ENCODE peak calls at places on chromosomes 11 and 22, in seven cellular contexts. One of them, this sample, is unnamed.

GRCh38 chr11:15617126-15617525 is 502.4 kb downstream of the INSC start:
- DNase-seq in CD8-positive, alpha-beta memory T cell: no peak
- DNase-seq in brain microvascular endothelial cell: no peak
- DNase-seq in CD4-positive, CD25-positive, alpha-beta regulatory T cell: no peak
- DNase-seq in astrocyte: no peak
- DNase-seq in K562: no peak
- DNase-seq in psoas muscle: no peak
- DNase-seq in this sample: no peak

GRCh38 chr11:86740628-86741488 is 59.5 kb upstream of the PRSS23 start:
- DNase-seq in K562: peak
- DNase-seq in CD4-positive, CD25-positive, alpha-beta regulatory T cell: peak
- DNase-seq in psoas muscle: peak
- DNase-seq in CD8-positive, alpha-beta memory T cell: no peak
- DNase-seq in astrocyte: peak
- DNase-seq in brain microvascular endothelial cell: peak
- DNase-seq in this sample: peak

GRCh38 chr11:34026432-34026831 is 25.1 kb upstream of the CAPRIN1 start:
- DNase-seq in CD4-positive, CD25-positive, alpha-beta regulatory T cell: no peak
- DNase-seq in psoas muscle: no peak
- DNase-seq in CD8-positive, alpha-beta memory T cell: no peak
- DNase-seq in K562: no peak
- DNase-seq in astrocyte: no peak
- DNase-seq in brain microvascular endothelial cell: no peak
- DNase-seq in this sample: no peak

GRCh38 chr11:36016263-36016662 is 72.4 kb downstream of the LDLRAD3 start:
- DNase-seq in psoas muscle: no peak
- DNase-seq in K562: no peak
- DNase-seq in CD8-positive, alpha-beta memory T cell: no peak
- DNase-seq in CD4-positive, CD25-positive, alpha-beta regulatory T cell: no peak
- DNase-seq in astrocyte: no peak
- DNase-seq in brain microvascular endothelial cell: no peak
- DNase-seq in this sample: no peak

GRCh38 chr11:110299006-110299785 is 2.8 kb upstream of the RDX start:
- DNase-seq in K562: no peak
- DNase-seq in astrocyte: no peak
- DNase-seq in CD4-positive, CD25-positive, alpha-beta regulatory T cell: no peak
- DNase-seq in CD8-positive, alpha-beta memory T cell: no peak
- DNase-seq in brain microvascular endothelial cell: no peak
- DNase-seq in psoas muscle: no peak
- DNase-seq in this sample: no peak

GRCh38 chr22:42273855-42274451 is 3.5 kb upstream of the TCF20 start:
- DNase-seq in psoas muscle: no peak
- DNase-seq in CD8-positive, alpha-beta memory T cell: no peak
- DNase-seq in CD4-positive, CD25-positive, alpha-beta regulatory T cell: no peak
- DNase-seq in brain microvascular endothelial cell: no peak
- DNase-seq in K562: no peak
- DNase-seq in astrocyte: no peak
- DNase-seq in this sample: no peak

GRCh38 chr22:25853501-25853900 is 111.5 kb downstream of the MYO18B start:
- DNase-seq in CD8-positive, alpha-beta memory T cell: no peak
- DNase-seq in astrocyte: no peak
- DNase-seq in psoas muscle: no peak
- DNase-seq in K562: peak
- DNase-seq in CD4-positive, CD25-positive, alpha-beta regulatory T cell: no peak
- DNase-seq in brain microvascular endothelial cell: no peak
- DNase-seq in this sample: no peak

GRCh38 chr11:103907136-103907535 is 129.3 kb upstream of the DDI1 start:
- DNase-seq in CD4-positive, CD25-positive, alpha-beta regulatory T cell: no peak
- DNase-seq in CD8-positive, alpha-beta memory T cell: no peak
- DNase-seq in K562: no peak
- DNase-seq in brain microvascular endothelial cell: no peak
- DNase-seq in astrocyte: no peak
- DNase-seq in psoas muscle: no peak
- DNase-seq in this sample: no peak

GRCh38 chr11:117039897-117040296 is 58.3 kb downstream of the SIK3 start:
- DNase-seq in brain microvascular endothelial cell: no peak
- DNase-seq in astrocyte: peak
- DNase-seq in psoas muscle: no peak
- DNase-seq in CD8-positive, alpha-beta memory T cell: no peak
- DNase-seq in CD4-positive, CD25-positive, alpha-beta regulatory T cell: no peak
- DNase-seq in K562: no peak
- DNase-seq in this sample: no peak

GRCh38 chr11:131957891-131958290 is 587.5 kb downstream of the NTM start:
- DNase-seq in CD4-positive, CD25-positive, alpha-beta regulatory T cell: no peak
- DNase-seq in psoas muscle: no peak
- DNase-seq in CD8-positive, alpha-beta memory T cell: no peak
- DNase-seq in K562: no peak
- DNase-seq in astrocyte: no peak
- DNase-seq in brain microvascular endothelial cell: no peak
- DNase-seq in this sample: no peak

GRCh38 chr22:36385491-36386350 is 2.0 kb downstream of the MYH9 start:
- DNase-seq in CD4-positive, CD25-positive, alpha-beta regulatory T cell: no peak
- DNase-seq in astrocyte: no peak
- DNase-seq in psoas muscle: peak
- DNase-seq in brain microvascular endothelial cell: no peak
- DNase-seq in K562: no peak
- DNase-seq in CD8-positive, alpha-beta memory T cell: peak
- DNase-seq in this sample: peak

GRCh38 chr11:58629857-58630256 is 7.4 kb downstream of the CNTF start:
- DNase-seq in astrocyte: peak
- DNase-seq in CD8-positive, alpha-beta memory T cell: no peak
- DNase-seq in K562: peak
- DNase-seq in brain microvascular endothelial cell: peak
- DNase-seq in CD4-positive, CD25-positive, alpha-beta regulatory T cell: peak
- DNase-seq in psoas muscle: no peak
- DNase-seq in this sample: peak

GRCh38 chr11:75032550-75032935 is 43.8 kb downstream of the NEU3 start:
- DNase-seq in CD4-positive, CD25-positive, alpha-beta regulatory T cell: no peak
- DNase-seq in psoas muscle: no peak
- DNase-seq in K562: no peak
- DNase-seq in brain microvascular endothelial cell: no peak
- DNase-seq in astrocyte: no peak
- DNase-seq in CD8-positive, alpha-beta memory T cell: no peak
- DNase-seq in this sample: no peak

GRCh38 chr22:38452373-38453064 is 2.5 kb downstream of the KCNJ4 start:
- DNase-seq in psoas muscle: no peak
- DNase-seq in brain microvascular endothelial cell: no peak
- DNase-seq in CD4-positive, CD25-positive, alpha-beta regulatory T cell: no peak
- DNase-seq in CD8-positive, alpha-beta memory T cell: no peak
- DNase-seq in astrocyte: peak
- DNase-seq in K562: no peak
- DNase-seq in this sample: no peak

GRCh38 chr11:33857924-33858323 is 34.0 kb downstream of the LMO2 start:
- DNase-seq in K562: peak
- DNase-seq in CD8-positive, alpha-beta memory T cell: peak
- DNase-seq in brain microvascular endothelial cell: peak
- DNase-seq in astrocyte: peak
- DNase-seq in psoas muscle: peak
- DNase-seq in CD4-positive, CD25-positive, alpha-beta regulatory T cell: peak
- DNase-seq in this sample: peak

GRCh38 chr22:32487021-32487420 is 12.4 kb downstream of the FBXO7 start:
- DNase-seq in K562: no peak
- DNase-seq in brain microvascular endothelial cell: no peak
- DNase-seq in CD8-positive, alpha-beta memory T cell: no peak
- DNase-seq in psoas muscle: no peak
- DNase-seq in CD4-positive, CD25-positive, alpha-beta regulatory T cell: no peak
- DNase-seq in astrocyte: no peak
- DNase-seq in this sample: no peak

GRCh38 chr11:64971421-64972233 is at the start of gene MAJIN:
- DNase-seq in CD4-positive, CD25-positive, alpha-beta regulatory T cell: peak
- DNase-seq in CD8-positive, alpha-beta memory T cell: peak
- DNase-seq in astrocyte: peak
- DNase-seq in brain microvascular endothelial cell: peak
- DNase-seq in K562: peak
- DNase-seq in psoas muscle: peak
- DNase-seq in this sample: peak

GRCh38 chr11:35015621-35016387 is 99.4 kb downstream of the PDHX start:
- DNase-seq in psoas muscle: no peak
- DNase-seq in astrocyte: no peak
- DNase-seq in brain microvascular endothelial cell: no peak
- DNase-seq in CD4-positive, CD25-positive, alpha-beta regulatory T cell: no peak
- DNase-seq in K562: no peak
- DNase-seq in CD8-positive, alpha-beta memory T cell: no peak
- DNase-seq in this sample: no peak

GRCh38 chr11:17979770-17980371 is 33.0 kb downstream of the SERGEF start:
- DNase-seq in CD4-positive, CD25-positive, alpha-beta regulatory T cell: peak
- DNase-seq in astrocyte: no peak
- DNase-seq in brain microvascular endothelial cell: no peak
- DNase-seq in psoas muscle: no peak
- DNase-seq in CD8-positive, alpha-beta memory T cell: peak
- DNase-seq in K562: peak
- DNase-seq in this sample: peak

GRCh38 chr22:37747090-37747714 is 50.4 kb downstream of the TRIOBP start:
- DNase-seq in K562: peak
- DNase-seq in CD4-positive, CD25-positive, alpha-beta regulatory T cell: peak
- DNase-seq in psoas muscle: no peak
- DNase-seq in CD8-positive, alpha-beta memory T cell: no peak
- DNase-seq in brain microvascular endothelial cell: peak
- DNase-seq in astrocyte: peak
- DNase-seq in this sample: no peak

GRCh38 chr22:26998134-26998533 is 340.7 kb downstream of the MIAT start:
- DNase-seq in CD8-positive, alpha-beta memory T cell: no peak
- DNase-seq in brain microvascular endothelial cell: no peak
- DNase-seq in astrocyte: no peak
- DNase-seq in CD4-positive, CD25-positive, alpha-beta regulatory T cell: no peak
- DNase-seq in K562: no peak
- DNase-seq in psoas muscle: no peak
- DNase-seq in this sample: no peak

GRCh38 chr22:26476705-26477340 is 6.8 kb downstream of the HPS4 start:
- DNase-seq in CD4-positive, CD25-positive, alpha-beta regulatory T cell: no peak
- DNase-seq in astrocyte: peak
- DNase-seq in brain microvascular endothelial cell: peak
- DNase-seq in K562: no peak
- DNase-seq in CD8-positive, alpha-beta memory T cell: no peak
- DNase-seq in psoas muscle: no peak
- DNase-seq in this sample: no peak

GRCh38 chr11:63871962-63872832 is 33.3 kb downstream of the MARK2 start:
- DNase-seq in psoas muscle: peak
- DNase-seq in astrocyte: peak
- DNase-seq in CD4-positive, CD25-positive, alpha-beta regulatory T cell: peak
- DNase-seq in brain microvascular endothelial cell: peak
- DNase-seq in K562: peak
- DNase-seq in CD8-positive, alpha-beta memory T cell: peak
- DNase-seq in this sample: peak

GRCh38 chr22:45638834-45639746 is 32.5 kb upstream of the ATXN10 start:
- DNase-seq in K562: peak
- DNase-seq in brain microvascular endothelial cell: peak
- DNase-seq in astrocyte: peak
- DNase-seq in psoas muscle: peak
- DNase-seq in CD8-positive, alpha-beta memory T cell: no peak
- DNase-seq in CD4-positive, CD25-positive, alpha-beta regulatory T cell: no peak
- DNase-seq in this sample: peak

GRCh38 chr11:100546714-100547113 is 140.4 kb upstream of the ARHGAP42 start:
- DNase-seq in astrocyte: peak
- DNase-seq in brain microvascular endothelial cell: peak
- DNase-seq in CD8-positive, alpha-beta memory T cell: no peak
- DNase-seq in psoas muscle: no peak
- DNase-seq in CD4-positive, CD25-positive, alpha-beta regulatory T cell: no peak
- DNase-seq in K562: no peak
- DNase-seq in this sample: peak

GRCh38 chr22:22037740-22038139 is 55.2 kb upstream of the TOP3B start:
- DNase-seq in CD8-positive, alpha-beta memory T cell: no peak
- DNase-seq in psoas muscle: no peak
- DNase-seq in brain microvascular endothelial cell: peak
- DNase-seq in astrocyte: peak
- DNase-seq in K562: peak
- DNase-seq in CD4-positive, CD25-positive, alpha-beta regulatory T cell: no peak
- DNase-seq in this sample: no peak

GRCh38 chr11:65866524-65867283 is 5.9 kb downstream of the EFEMP2 start:
- DNase-seq in brain microvascular endothelial cell: no peak
- DNase-seq in CD4-positive, CD25-positive, alpha-beta regulatory T cell: no peak
- DNase-seq in psoas muscle: peak
- DNase-seq in K562: no peak
- DNase-seq in astrocyte: no peak
- DNase-seq in CD8-positive, alpha-beta memory T cell: no peak
- DNase-seq in this sample: no peak

DNA sequence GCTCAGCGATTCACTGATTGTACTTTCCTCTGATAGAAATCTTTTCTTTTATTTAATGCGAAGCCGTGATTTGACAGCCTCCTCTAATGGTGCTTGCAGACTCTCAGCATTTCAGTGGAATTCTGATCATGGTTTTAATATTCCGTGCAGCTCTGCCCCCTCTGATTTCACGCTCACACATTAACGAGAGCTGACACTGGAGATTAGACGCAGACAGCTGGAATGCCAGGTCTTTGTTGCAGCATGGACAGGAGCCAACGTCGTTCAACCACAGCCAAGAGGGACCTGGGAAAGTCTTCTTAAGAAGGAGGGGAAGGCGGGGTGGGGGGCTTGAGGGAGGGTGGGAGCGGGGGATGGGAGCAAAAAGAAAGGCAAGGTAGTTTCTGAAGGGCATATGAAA is 186.4 kb downstream of the BLID start:
- DNase-seq in CD4-positive, CD25-positive, alpha-beta regulatory T cell: no peak
- DNase-seq in K562: no peak
- DNase-seq in astrocyte: peak
- DNase-seq in brain microvascular endothelial cell: peak
- DNase-seq in CD8-positive, alpha-beta memory T cell: no peak
- DNase-seq in psoas muscle: peak
- DNase-seq in this sample: no peak
- H3K27ac ChIP-seq in CD4-positive, CD25-positive, alpha-beta regulatory T cell: no peak
- H3K27ac ChIP-seq in K562: no peak
- H3K27ac ChIP-seq in astrocyte: no peak
- H3K27ac ChIP-seq in brain microvascular endothelial cell: no peak
- H3K27ac ChIP-seq in CD8-positive, alpha-beta memory T cell: no peak
- H3K27ac ChIP-seq in psoas muscle: no peak
- H3K27ac ChIP-seq in this sample: no peak

GRCh38 chr11:111612211-111612610 is 10.0 kb downstream of the SIK2 start:
- DNase-seq in CD4-positive, CD25-positive, alpha-beta regulatory T cell: no peak
- DNase-seq in astrocyte: peak
- DNase-seq in psoas muscle: no peak
- DNase-seq in K562: no peak
- DNase-seq in CD8-positive, alpha-beta memory T cell: no peak
- DNase-seq in brain microvascular endothelial cell: no peak
- DNase-seq in this sample: no peak
- H3K27ac ChIP-seq in CD4-positive, CD25-positive, alpha-beta regulatory T cell: no peak
- H3K27ac ChIP-seq in astrocyte: no peak
- H3K27ac ChIP-seq in psoas muscle: no peak
- H3K27ac ChIP-seq in K562: no peak
- H3K27ac ChIP-seq in CD8-positive, alpha-beta memory T cell: no peak
- H3K27ac ChIP-seq in brain microvascular endothelial cell: peak
- H3K27ac ChIP-seq in this sample: no peak

GRCh38 chr11:95148938-95149337 is 59.3 kb downstream of the ENDOD1 start:
- DNase-seq in astrocyte: no peak
- DNase-seq in brain microvascular endothelial cell: no peak
- DNase-seq in K562: peak
- DNase-seq in psoas muscle: no peak
- DNase-seq in CD8-positive, alpha-beta memory T cell: no peak
- DNase-seq in CD4-positive, CD25-positive, alpha-beta regulatory T cell: no peak
- DNase-seq in this sample: no peak
- H3K27ac ChIP-seq in astrocyte: no peak
- H3K27ac ChIP-seq in brain microvascular endothelial cell: no peak
- H3K27ac ChIP-seq in K562: peak
- H3K27ac ChIP-seq in psoas muscle: peak
- H3K27ac ChIP-seq in CD8-positive, alpha-beta memory T cell: no peak
- H3K27ac ChIP-seq in CD4-positive, CD25-positive, alpha-beta regulatory T cell: no peak
- H3K27ac ChIP-seq in this sample: peak

GRCh38 chr11:7604331-7604973 is 68.8 kb downstream of the CYB5R2 start:
- DNase-seq in CD4-positive, CD25-positive, alpha-beta regulatory T cell: no peak
- DNase-seq in psoas muscle: no peak
- DNase-seq in K562: no peak
- DNase-seq in CD8-positive, alpha-beta memory T cell: no peak
- DNase-seq in brain microvascular endothelial cell: no peak
- DNase-seq in astrocyte: no peak
- DNase-seq in this sample: no peak
- H3K27ac ChIP-seq in CD4-positive, CD25-positive, alpha-beta regulatory T cell: no peak
- H3K27ac ChIP-seq in psoas muscle: peak
- H3K27ac ChIP-seq in K562: no peak
- H3K27ac ChIP-seq in CD8-positive, alpha-beta memory T cell: no peak
- H3K27ac ChIP-seq in brain microvascular endothelial cell: no peak
- H3K27ac ChIP-seq in astrocyte: no peak
- H3K27ac ChIP-seq in this sample: no peak

GRCh38 chr11:1267441-1268100 is 41.9 kb downstream of the TOLLIP start:
- DNase-seq in K562: no peak
- DNase-seq in psoas muscle: no peak
- DNase-seq in CD4-positive, CD25-positive, alpha-beta regulatory T cell: no peak
- DNase-seq in astrocyte: no peak
- DNase-seq in brain microvascular endothelial cell: no peak
- DNase-seq in CD8-positive, alpha-beta memory T cell: no peak
- DNase-seq in this sample: no peak
- H3K27ac ChIP-seq in K562: no peak
- H3K27ac ChIP-seq in psoas muscle: no peak
- H3K27ac ChIP-seq in CD4-positive, CD25-positive, alpha-beta regulatory T cell: no peak
- H3K27ac ChIP-seq in astrocyte: no peak
- H3K27ac ChIP-seq in brain microvascular endothelial cell: no peak
- H3K27ac ChIP-seq in CD8-positive, alpha-beta memory T cell: no peak
- H3K27ac ChIP-seq in this sample: no peak

This sample was measured in RWPE1.